ENCODE peak calls at places on chromosome 9, in four cellular contexts. One of them, this sample, is unnamed.

GRCh38 chr9:115118471-115119156 is 657 bp upstream of the TNC start:
- DNase-seq in SK-N-SH: peak
- DNase-seq in H1: peak
- DNase-seq in K562: no peak
- DNase-seq in this sample: peak

GRCh38 chr9:114696814-114697544 is 15.0 kb upstream of the TEX48 start:
- DNase-seq in SK-N-SH: no peak
- DNase-seq in H1: no peak
- DNase-seq in K562: no peak
- DNase-seq in this sample: no peak

GRCh38 chr9:129557192-129558036 is 63.5 kb downstream of the C9orf50 start:
- DNase-seq in SK-N-SH: no peak
- DNase-seq in H1: peak
- DNase-seq in K562: no peak
- DNase-seq in this sample: peak

GRCh38 chr9:137138058-137138697 is 776 bp upstream of the GRIN1 start:
- DNase-seq in SK-N-SH: peak
- DNase-seq in H1: peak
- DNase-seq in K562: peak
- DNase-seq in this sample: peak

GRCh38 chr9:116905131-116905724 is 218.1 kb downstream of the TRIM32 start:
- DNase-seq in SK-N-SH: no peak
- DNase-seq in H1: no peak
- DNase-seq in K562: no peak
- DNase-seq in this sample: no peak

GRCh38 chr9:7336356-7337075 is 463.1 kb downstream of the DMAC1 start:
- DNase-seq in SK-N-SH: no peak
- DNase-seq in H1: no peak
- DNase-seq in K562: no peak
- DNase-seq in this sample: no peak

GRCh38 chr9:101711330-101711941 is 27.0 kb downstream of the GRIN3A start:
- DNase-seq in SK-N-SH: peak
- DNase-seq in H1: peak
- DNase-seq in K562: peak
- DNase-seq in this sample: peak

GRCh38 chr9:128621730-128622455 is 34.8 kb downstream of the DYNC2I2 start:
- DNase-seq in SK-N-SH: peak
- DNase-seq in H1: no peak
- DNase-seq in K562: no peak
- DNase-seq in this sample: no peak

GRCh38 chr9:93826209-93826608 is 128.9 kb downstream of the BARX1 start:
- DNase-seq in SK-N-SH: no peak
- DNase-seq in H1: peak
- DNase-seq in K562: peak
- DNase-seq in this sample: peak

GRCh38 chr9:134966697-134967546 is 49.2 kb upstream of the FCN1 start:
- DNase-seq in SK-N-SH: no peak
- DNase-seq in H1: no peak
- DNase-seq in K562: no peak
- DNase-seq in this sample: no peak

GRCh38 chr9:120892177-120892747 is 15.3 kb upstream of the PHF19 start:
- DNase-seq in SK-N-SH: no peak
- DNase-seq in H1: no peak
- DNase-seq in K562: peak
- DNase-seq in this sample: no peak

GRCh38 chr9:3507395-3508077 is 18.3 kb downstream of the RFX3 start:
- DNase-seq in SK-N-SH: no peak
- DNase-seq in H1: no peak
- DNase-seq in K562: no peak
- DNase-seq in this sample: no peak

GRCh38 chr9:33220681-33221567 is 19.0 kb upstream of the SPINK4 start:
- DNase-seq in SK-N-SH: no peak
- DNase-seq in H1: no peak
- DNase-seq in K562: no peak
- DNase-seq in this sample: no peak

GRCh38 chr9:34896112-34896511 is 62.0 kb upstream of the PHF24 start:
- DNase-seq in SK-N-SH: no peak
- DNase-seq in H1: no peak
- DNase-seq in K562: no peak
- DNase-seq in this sample: no peak

GRCh38 chr9:83706703-83707517 is 848 bp downstream of the UBQLN1 start:
- DNase-seq in SK-N-SH: peak
- DNase-seq in H1: peak
- DNase-seq in K562: peak
- DNase-seq in this sample: peak

GRCh38 chr9:101639785-101640437 is 45.1 kb upstream of the PPP3R2 start:
- DNase-seq in SK-N-SH: no peak
- DNase-seq in H1: no peak
- DNase-seq in K562: no peak
- DNase-seq in this sample: no peak

GRCh38 chr9:128339761-128340690 is at the start of gene SLC27A4:
- DNase-seq in SK-N-SH: peak
- DNase-seq in H1: peak
- DNase-seq in K562: peak
- DNase-seq in this sample: peak

GRCh38 chr9:16625106-16625505 is 245.4 kb downstream of the BNC2 start:
- DNase-seq in SK-N-SH: no peak
- DNase-seq in H1: no peak
- DNase-seq in K562: no peak
- DNase-seq in this sample: no peak

GRCh38 chr9:33164138-33164809 is 2.9 kb downstream of the B4GALT1 start:
- DNase-seq in SK-N-SH: no peak
- DNase-seq in H1: no peak
- DNase-seq in K562: no peak
- DNase-seq in this sample: no peak

GRCh38 chr9:70389642-70390266 is 24.7 kb downstream of the KLF9 start:
- DNase-seq in SK-N-SH: no peak
- DNase-seq in H1: no peak
- DNase-seq in K562: no peak
- DNase-seq in this sample: no peak

GRCh38 chr9:36135791-36136276 is 699 bp upstream of the GLIPR2 start:
- DNase-seq in SK-N-SH: no peak
- DNase-seq in H1: peak
- DNase-seq in K562: no peak
- DNase-seq in this sample: peak

GRCh38 chr9:38311382-38312270 is 80.9 kb upstream of the ALDH1B1 start:
- DNase-seq in SK-N-SH: no peak
- DNase-seq in H1: peak
- DNase-seq in K562: no peak
- DNase-seq in this sample: no peak

GRCh38 chr9:109017493-109017892 is 4.2 kb upstream of the CTNNAL1 start:
- DNase-seq in SK-N-SH: no peak
- DNase-seq in H1: no peak
- DNase-seq in K562: no peak
- DNase-seq in this sample: no peak

GRCh38 chr9:137986268-137987099 is 108.9 kb downstream of the CACNA1B start:
- DNase-seq in SK-N-SH: no peak
- DNase-seq in H1: peak
- DNase-seq in K562: no peak
- DNase-seq in this sample: no peak

GRCh38 chr9:102795532-102795931 is 199.6 kb upstream of the CYLC2 start:
- DNase-seq in SK-N-SH: no peak
- DNase-seq in H1: no peak
- DNase-seq in K562: no peak
- DNase-seq in this sample: no peak

GRCh38 chr9:17824191-17824926 is 245.5 kb downstream of the SH3GL2 start:
- DNase-seq in SK-N-SH: no peak
- DNase-seq in H1: no peak
- DNase-seq in K562: no peak
- DNase-seq in this sample: no peak

GRCh38 chr9:122039213-122039612 is 53.9 kb downstream of the TTLL11 start:
- DNase-seq in SK-N-SH: no peak
- DNase-seq in H1: no peak
- DNase-seq in K562: no peak
- DNase-seq in this sample: no peak

GRCh38 chr9:122040573-122041242 is 52.4 kb downstream of the TTLL11 start:
- DNase-seq in SK-N-SH: no peak
- DNase-seq in H1: no peak
- DNase-seq in K562: no peak
- DNase-seq in this sample: no peak

GRCh38 chr9:122033775-122034373 is 59.2 kb downstream of the TTLL11 start:
- DNase-seq in SK-N-SH: no peak
- DNase-seq in H1: no peak
- DNase-seq in K562: no peak
- DNase-seq in this sample: no peak

GRCh38 chr9:122036408-122036807 is 56.7 kb downstream of the TTLL11 start:
- DNase-seq in SK-N-SH: no peak
- DNase-seq in H1: no peak
- DNase-seq in K562: no peak
- DNase-seq in this sample: no peak

DNA sequence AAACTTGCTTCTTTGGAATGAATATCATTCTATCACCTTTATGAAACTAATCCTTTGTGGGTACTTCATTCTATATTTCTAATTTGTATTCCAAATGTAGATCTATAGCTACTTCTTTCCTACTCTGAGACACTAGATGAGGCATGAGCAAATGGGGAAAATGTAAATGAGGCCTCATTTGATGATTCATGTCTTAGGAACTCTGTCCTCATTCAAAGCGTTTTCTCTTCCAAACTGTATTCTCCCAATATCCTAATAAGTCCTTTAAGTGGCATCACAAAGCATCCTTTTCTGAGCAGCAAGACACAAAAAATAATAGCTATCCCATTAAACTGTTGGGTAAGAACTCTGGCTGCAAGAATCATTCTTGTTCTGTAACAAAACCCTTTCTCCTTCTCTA is 56.1 kb downstream of the TTLL11 start:
- DNase-seq in SK-N-SH: no peak
- DNase-seq in H1: no peak
- DNase-seq in K562: no peak
- DNase-seq in this sample: no peak
- TF ChIP-seq TEAD4 in SK-N-SH: no peak
- TF ChIP-seq TEAD4 in H1: no peak
- TF ChIP-seq TEAD4 in K562: no peak
- TF ChIP-seq TEAD4 in this sample: no peak

GRCh38 chr9:104747565-104748358 is at the start of gene NIPSNAP3A:
- DNase-seq in SK-N-SH: peak
- DNase-seq in H1: peak
- DNase-seq in K562: peak
- DNase-seq in this sample: peak

GRCh38 chr9:104746285-104746684 is 1.2 kb upstream of the NIPSNAP3A start:
- DNase-seq in SK-N-SH: no peak
- DNase-seq in H1: no peak
- DNase-seq in K562: no peak
- DNase-seq in this sample: no peak

GRCh38 chr9:104746798-104747197 is 685 bp upstream of the NIPSNAP3A start:
- DNase-seq in SK-N-SH: no peak
- DNase-seq in H1: no peak
- DNase-seq in K562: no peak
- DNase-seq in this sample: no peak

GRCh38 chr9:104747245-104747564 is 278 bp upstream of the NIPSNAP3A start:
- DNase-seq in SK-N-SH: no peak
- DNase-seq in H1: no peak
- DNase-seq in K562: no peak
- DNase-seq in this sample: no peak

GRCh38 chr9:104745852-104746251 is 1.6 kb upstream of the NIPSNAP3A start:
- DNase-seq in SK-N-SH: no peak
- DNase-seq in H1: no peak
- DNase-seq in K562: no peak
- DNase-seq in this sample: no peak
- TF ChIP-seq TEAD4 in SK-N-SH: no peak
- TF ChIP-seq TEAD4 in H1: no peak
- TF ChIP-seq TEAD4 in K562: no peak
- TF ChIP-seq TEAD4 in this sample: no peak

GRCh38 chr9:136133959-136134484 is 15.3 kb upstream of the TMEM250 start:
- DNase-seq in SK-N-SH: no peak
- DNase-seq in H1: no peak
- DNase-seq in K562: no peak
- DNase-seq in this sample: no peak

GRCh38 chr9:136131629-136132499 is 13.2 kb upstream of the TMEM250 start:
- DNase-seq in SK-N-SH: no peak
- DNase-seq in H1: no peak
- DNase-seq in K562: no peak
- DNase-seq in this sample: no peak

GRCh38 chr9:136132500-136133050 is 13.9 kb upstream of the TMEM250 start:
- DNase-seq in SK-N-SH: peak
- DNase-seq in H1: no peak
- DNase-seq in K562: no peak
- DNase-seq in this sample: no peak

GRCh38 chr9:136135326-136136126 is 16.9 kb upstream of the TMEM250 start:
- DNase-seq in SK-N-SH: peak
- DNase-seq in H1: no peak
- DNase-seq in K562: no peak
- DNase-seq in this sample: no peak

DNA sequence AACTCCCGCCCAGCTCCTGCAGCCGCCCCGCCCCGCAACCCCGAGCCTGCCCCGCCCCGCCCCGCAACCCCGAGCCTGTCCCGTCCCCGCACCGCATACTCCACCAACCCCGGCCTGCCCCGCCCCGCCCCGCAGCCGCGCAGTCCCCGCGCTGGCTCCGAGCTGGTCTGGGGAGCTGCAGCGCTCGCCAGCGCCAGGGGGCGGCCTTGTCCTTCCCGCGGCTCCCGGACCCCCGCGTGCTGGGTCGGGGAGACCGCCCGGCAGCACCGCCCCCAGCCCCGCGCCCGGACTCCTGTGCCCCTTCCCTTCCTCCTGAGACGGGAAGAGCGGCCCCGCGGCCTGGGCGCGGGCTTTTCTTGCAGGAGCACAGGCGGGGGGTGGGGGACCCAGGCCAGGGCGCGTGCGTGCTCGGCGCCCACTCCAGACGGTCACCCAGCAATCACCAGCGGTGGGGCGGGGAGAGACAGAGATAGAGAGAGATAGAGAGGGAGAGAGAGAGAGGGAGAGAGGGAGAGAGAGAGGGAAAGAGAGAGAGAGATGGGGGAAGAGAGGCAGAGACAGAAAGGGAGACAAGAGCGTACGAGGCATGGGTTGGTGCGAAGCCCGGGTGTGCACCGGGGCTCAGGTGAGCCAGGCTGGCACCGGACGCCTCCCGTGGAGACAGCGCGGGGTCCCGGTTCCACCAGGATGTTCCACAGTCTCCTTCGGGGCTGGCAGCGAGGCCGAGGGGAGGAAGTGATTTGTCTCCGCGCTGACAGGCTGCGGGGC is 14.7 kb upstream of the TMEM250 start:
- DNase-seq in SK-N-SH: peak
- DNase-seq in H1: peak
- DNase-seq in K562: peak
- DNase-seq in this sample: peak
- TF ChIP-seq TEAD4 in SK-N-SH: no peak
- TF ChIP-seq TEAD4 in H1: no peak
- TF ChIP-seq TEAD4 in K562: no peak
- TF ChIP-seq TEAD4 in this sample: no peak

DNA sequence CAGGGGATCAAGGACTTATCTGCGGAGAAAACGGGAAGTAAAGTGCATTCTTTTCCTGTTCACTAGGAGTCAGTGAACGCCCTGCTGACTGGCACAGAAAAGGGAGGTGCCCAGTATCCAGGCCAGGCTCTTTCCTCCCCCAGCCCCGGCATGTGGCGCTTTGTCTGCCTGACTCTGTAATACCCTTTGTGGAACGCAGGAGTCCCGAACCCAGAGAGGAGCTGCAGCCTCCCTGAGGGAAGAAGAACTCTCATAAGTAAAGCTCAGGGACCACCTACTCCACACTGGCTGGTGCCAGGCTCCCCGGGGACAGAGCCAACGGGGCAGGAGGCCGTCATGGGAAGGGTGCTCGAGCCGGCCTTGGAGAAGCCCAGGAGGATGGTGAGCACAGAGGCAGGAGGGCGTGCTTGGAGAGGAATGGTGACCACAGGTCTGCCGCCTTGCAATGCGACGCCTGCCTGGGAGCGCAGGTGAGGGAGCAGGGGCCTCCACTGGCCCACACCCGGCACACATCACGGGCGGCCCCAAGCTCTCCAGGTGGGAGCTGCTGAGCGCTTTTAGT is 31.5 kb downstream of the VAV2 start:
- DNase-seq in SK-N-SH: no peak
- DNase-seq in H1: no peak
- DNase-seq in K562: no peak
- DNase-seq in this sample: no peak
- TF ChIP-seq TEAD4 in SK-N-SH: no peak
- TF ChIP-seq TEAD4 in H1: no peak
- TF ChIP-seq TEAD4 in K562: no peak
- TF ChIP-seq TEAD4 in this sample: no peak